ENCODE peak calls at places on chromosomes 7 and 10, in eight cellular contexts. F is astrocyte of the hippocampus; U is Ammon's horn; C is H9; A is cardiac fibroblast; D is stimulated activated CD4-positive, alpha-beta T cell treated with anti-CD3 and anti-CD28 coated beads, Interleukin-15, amount 100 ng/mL, for 24 hours; P is HCEC 1CT; X is Peyer's patch. V is an unnamed sample.

GRCh38 chr7:120725376-120726039 is 132.4 kb downstream of the TSPAN12 start:
- DNase-seq in D (no peak), U (no peak), F (peak; percentile 42), P (peak; percentile 61), C (no peak), X (no peak), A (peak; percentile 67), V (peak; percentile 28)

GRCh38 chr10:42630537-42631134 is 7.7 kb downstream of the ZNF33B start:
- DNase-seq in P (no peak), X (no peak), C (no peak), D (no peak), U (no peak), A (no peak), F (peak; percentile 35), V (no peak)

GRCh38 chr10:90458054-90458453 is 399.8 kb downstream of the HTR7 start:
- DNase-seq in P (no peak), C (no peak), F (no peak), D (no peak), U (no peak), X (no peak), A (peak; percentile 13), V (no peak)

GRCh38 chr7:126501617-126502016 is 751.1 kb downstream of the GRM8 start:
- DNase-seq in A (no peak), D (no peak), X (no peak), U (no peak), F (no peak), P (no peak), C (no peak), V (no peak)

GRCh38 chr7:151311294-151311864 is 30.2 kb upstream of the NUB1 start:
- DNase-seq in A (peak; percentile 21), U (no peak), C (peak; percentile 42), P (no peak), X (no peak), F (no peak), D (peak; percentile 55), V (no peak)

GRCh38 chr10:79374312-79375191 is 27.3 kb downstream of the PPIF start:
- DNase-seq in P (peak; percentile 54), A (peak; percentile 75), D (peak; percentile 83), X (peak; percentile 67), C (peak; percentile 81), U (peak; percentile 79), F (peak; percentile 89), V (peak; percentile 48)

GRCh38 chr10:3948843-3949242 is 163.8 kb upstream of the KLF6 start:
- DNase-seq in A (peak; percentile 85), D (peak; percentile 77), P (no peak), X (peak; percentile 62), F (peak; percentile 76), U (peak; percentile 31), C (no peak), V (no peak)

GRCh38 chr7:148037049-148037448 is 553.5 kb upstream of the C7orf33 start:
- DNase-seq in P (no peak), C (no peak), A (no peak), D (no peak), U (no peak), X (no peak), F (no peak), V (no peak)

GRCh38 chr7:83863906-83864305 is 215.0 kb upstream of the SEMA3E start:
- DNase-seq in F (no peak), U (no peak), D (no peak), C (no peak), P (no peak), A (no peak), X (no peak), V (no peak)

GRCh38 chr7:129958643-129959479 is 6.1 kb upstream of the UBE2H start:
- DNase-seq in C (no peak), U (no peak), A (peak; percentile 82), D (no peak), F (peak; percentile 71), X (no peak), P (peak; percentile 72), V (no peak)

GRCh38 chr10:6743291-6743849 is 163.3 kb upstream of the PRKCQ start:
- DNase-seq in X (no peak), U (no peak), C (no peak), F (no peak), A (no peak), D (no peak), P (no peak), V (no peak)

GRCh38 chr7:132225216-132226030 is 350.8 kb downstream of the PLXNA4 start:
- DNase-seq in C (no peak), X (no peak), U (no peak), P (no peak), A (no peak), D (no peak), F (no peak), V (no peak)

GRCh38 chr10:25465582-25466372 is 291.0 kb downstream of the GPR158 start:
- DNase-seq in F (no peak), X (no peak), P (no peak), C (no peak), U (no peak), D (no peak), A (no peak), V (no peak)

GRCh38 chr7:121395961-121396757 is at the start of gene FAM3C:
- DNase-seq in U (peak; percentile 94), P (peak; percentile 90), A (peak; percentile 91), D (peak; percentile 91), C (peak; percentile 92), F (peak; percentile 98), X (peak; percentile 84), V (peak; percentile 86)

GRCh38 chr7:40221836-40222235 is 87.0 kb downstream of the SUGCT start:
- DNase-seq in P (peak; percentile 96), U (peak; percentile 7), A (peak; percentile 99), X (no peak), F (peak; percentile 94), C (no peak), D (no peak), V (peak; percentile 70)

GRCh38 chr10:60816624-60817023 is 38.3 kb downstream of the CDK1 start:
- DNase-seq in F (peak; percentile 91), X (peak; percentile 24), D (peak; percentile 22), A (peak; percentile 94), C (no peak), P (peak; percentile 73), U (peak; percentile 95), V (peak; percentile 83)

GRCh38 chr7:50330254-50330653 is 25.7 kb downstream of the IKZF1 start:
- DNase-seq in C (no peak), U (no peak), A (no peak), F (no peak), X (no peak), P (no peak), D (no peak), V (no peak)

GRCh38 chr10:76111986-76112825 is 680.8 kb downstream of the LRMDA start:
- DNase-seq in C (peak; percentile 56), D (no peak), U (no peak), P (no peak), X (no peak), F (peak; percentile 26), A (no peak), V (no peak)

GRCh38 chr10:75406158-75407065 is 4.8 kb upstream of the ZNF503 start:
- DNase-seq in D (no peak), U (no peak), X (no peak), C (peak; percentile 38), P (no peak), F (no peak), A (no peak), V (no peak)

GRCh38 chr7:4352069-4352468 is 330.0 kb upstream of the FOXK1 start:
- DNase-seq in U (no peak), D (no peak), P (no peak), A (no peak), C (no peak), F (no peak), X (no peak), V (no peak)

GRCh38 chr7:115561341-115562110 is 469.0 kb downstream of the TFEC start:
- DNase-seq in X (no peak), U (no peak), D (no peak), A (peak; percentile 58), P (peak; percentile 23), F (peak; percentile 80), C (no peak), V (peak; percentile 33)

GRCh38 chr10:22570733-22571430 is 143.5 kb downstream of the PIP4K2A start:
- DNase-seq in X (no peak), P (no peak), F (no peak), A (no peak), U (no peak), C (no peak), D (peak; percentile 15), V (no peak)

GRCh38 chr7:63023182-63023787 is 975.4 kb upstream of the ZNF722 start:
- DNase-seq in D (no peak), A (no peak), C (no peak), F (no peak), X (no peak), U (no peak), P (no peak), V (no peak)

GRCh38 chr10:17637869-17638268 is 6.1 kb upstream of the STAM start:
- DNase-seq in A (no peak), D (no peak), F (no peak), U (no peak), C (no peak), X (no peak), P (no peak), V (no peak)

GRCh38 chr7:137073571-137074325 is 205.3 kb downstream of the CHRM2 start:
- DNase-seq in U (no peak), A (peak; percentile 72), D (no peak), F (no peak), P (peak; percentile 66), C (no peak), X (no peak), V (no peak)

GRCh38 chr10:118626953-118627352 is 31.5 kb upstream of the PRLHR start:
- DNase-seq in X (no peak), U (no peak), C (peak; percentile 50), D (no peak), A (no peak), P (no peak), F (no peak), V (no peak)

GRCh38 chr10:35546824-35547225 is 58.3 kb upstream of the GJD4 start:
- DNase-seq in C (no peak), X (no peak), U (no peak), P (peak; percentile 7), A (peak; percentile 79), D (no peak), F (peak; percentile 84), V (peak; percentile 52)

GRCh38 chr10:77967611-77968022 is 41.1 kb upstream of the DLG5 start:
- DNase-seq in X (no peak), A (no peak), F (no peak), P (no peak), U (no peak), D (no peak), C (no peak), V (no peak)

GRCh38 chr7:65287023-65287422 is 86.6 kb upstream of the ZNF92 start:
- DNase-seq in U (no peak), A (peak; percentile 3), X (no peak), C (no peak), P (no peak), F (peak; percentile 36), D (no peak), V (no peak)

GRCh38 chr10:32166365-32166764 is 110.1 kb upstream of the KIF5B start:
- DNase-seq in A (no peak), P (no peak), X (no peak), D (no peak), C (no peak), U (no peak), F (no peak), V (no peak)

GRCh38 chr10:28806951-28807759 is 129.8 kb downstream of the BAMBI start:
- DNase-seq in U (no peak), P (no peak), A (no peak), C (no peak), D (no peak), F (no peak), X (no peak), V (no peak)

GRCh38 chr7:2510909-2511768 is 8.4 kb upstream of the LFNG start:
- DNase-seq in D (peak; percentile 68), A (no peak), F (no peak), P (no peak), C (no peak), U (no peak), X (peak; percentile 88), V (no peak)